ENCODE peak calls at places on chromosome 19, in six cellular contexts. P, N, V, Z, O and E are unnamed samples.

GRCh38 chr19:47109541-47110375 is 3.8 kb downstream of the ZC3H4 start:
- DNase-seq in N (peak), V (no peak), Z (peak), O (peak), P (peak), E (peak)

GRCh38 chr19:1768248-1768647 is 14.9 kb downstream of the ONECUT3 start:
- DNase-seq in O (no peak), P (no peak), V (no peak), Z (peak), N (no peak), E (no peak)

GRCh38 chr19:28136796-28137195 is 1076.2 kb downstream of the UQCRFS1 start:
- DNase-seq in Z (no peak), N (no peak), P (no peak), V (no peak), O (no peak), E (no peak)

GRCh38 chr19:38289955-38290354 is 14.1 kb upstream of the C19orf33 start:
- DNase-seq in N (no peak), P (no peak), O (no peak), Z (no peak), V (no peak), E (no peak)

GRCh38 chr19:31330237-31330636 is 19.0 kb downstream of the TSHZ3 start:
- DNase-seq in V (no peak), Z (no peak), P (no peak), N (no peak), O (no peak), E (no peak)

GRCh38 chr19:7535035-7535992 is at the start of gene PNPLA6:
- DNase-seq in V (peak), N (peak), P (peak), Z (peak), O (peak), E (peak)

GRCh38 chr19:18434411-18435184 is 3.3 kb downstream of the ISYNA1 start:
- DNase-seq in O (no peak), P (no peak), V (no peak), N (no peak), Z (peak), E (no peak)

GRCh38 chr19:43673702-43674629 is 4.0 kb upstream of the PLAUR start:
- DNase-seq in Z (no peak), O (no peak), N (no peak), P (peak), V (no peak), E (no peak)

GRCh38 chr19:9156304-9156703 is 16.1 kb downstream of the ZNF317 start:
- DNase-seq in O (no peak), P (no peak), N (no peak), Z (no peak), V (no peak), E (no peak)

GRCh38 chr19:1579222-1579621 is 11.1 kb upstream of the MEX3D start:
- DNase-seq in O (no peak), Z (no peak), P (no peak), N (no peak), V (no peak), E (no peak)

GRCh38 chr19:46898731-46899130 is 37.9 kb downstream of the ARHGAP35 start:
- DNase-seq in V (no peak), Z (peak), P (no peak), N (no peak), O (peak), E (no peak)

GRCh38 chr19:38055040-38055439 is 148.0 kb downstream of the SIPA1L3 start:
- DNase-seq in P (peak), N (no peak), V (no peak), Z (peak), O (no peak), E (no peak)

GRCh38 chr19:8731428-8732169 is 10.2 kb downstream of the OR2Z1 start:
- DNase-seq in O (no peak), N (no peak), Z (peak), P (no peak), V (no peak), E (no peak)

GRCh38 chr19:18731562-18732008 is 48.1 kb downstream of the CRTC1 start:
- DNase-seq in N (no peak), P (no peak), Z (no peak), O (peak), V (no peak), E (peak)

GRCh38 chr19:495440-496332 is 600 bp upstream of the MADCAM1 start:
- DNase-seq in Z (peak), N (no peak), V (peak), O (peak), P (peak), E (peak)

GRCh38 chr19:46355234-46355990 is 8.5 kb downstream of the PPP5C start:
- DNase-seq in V (no peak), O (no peak), P (peak), Z (no peak), N (no peak), E (peak)

GRCh38 chr19:17626456-17626855 is 61.7 kb downstream of the UNC13A start:
- DNase-seq in Z (no peak), V (no peak), O (no peak), P (peak), N (peak), E (no peak)

GRCh38 chr19:7885818-7886217 is 2.5 kb upstream of the LRRC8E start:
- DNase-seq in O (no peak), V (no peak), N (no peak), Z (no peak), P (no peak), E (no peak)

GRCh38 chr19:58361900-58362271 is 665 bp downstream of the ZNF497 start:
- DNase-seq in P (peak), V (no peak), N (peak), O (peak), Z (peak), E (peak)

GRCh38 chr19:52923782-52924593 is 760 bp upstream of the ZNF888 start:
- DNase-seq in V (no peak), N (peak), O (peak), P (peak), Z (peak), E (peak)

GRCh38 chr19:55663846-55664536 is 9.2 kb downstream of the U2AF2 start:
- DNase-seq in Z (no peak), O (no peak), V (no peak), P (no peak), N (no peak), E (no peak)

GRCh38 chr19:19911150-19911549 is 10.4 kb downstream of the ZNF93 start:
- DNase-seq in N (peak), P (no peak), O (peak), Z (no peak), V (no peak), E (no peak)

GRCh38 chr19:16085115-16085514 is 8.8 kb downstream of the TPM4 start:
- DNase-seq in P (peak), N (peak), V (no peak), O (no peak), Z (no peak), E (no peak)

GRCh38 chr19:19406878-19407639 is 1.6 kb downstream of the GATAD2A start:
- DNase-seq in V (no peak), O (peak), P (peak), Z (no peak), N (peak), E (peak)

GRCh38 chr19:13763300-13763699 is 1.0 kb upstream of the MRI1 start:
- DNase-seq in N (no peak), Z (no peak), P (no peak), O (no peak), V (no peak), E (no peak)

GRCh38 chr19:39046037-39046821 is 13.9 kb upstream of the FBXO27 start:
- DNase-seq in V (no peak), N (peak), P (no peak), O (peak), Z (peak), E (peak)

GRCh38 chr19:48396871-48397176 is 3.4 kb downstream of the GRIN2D start:
- DNase-seq in N (no peak), O (no peak), P (no peak), V (no peak), Z (no peak), E (no peak)

GRCh38 chr19:35977446-35978222 is 17.4 kb upstream of the SDHAF1 start:
- DNase-seq in O (no peak), V (no peak), P (no peak), Z (peak), N (peak), E (peak)